ENCODE peak calls at places on chromosomes 2 and 18, in five cellular contexts. C is HCEC 1CT, B is left ventricle myocardium superior, J is HepG2, M is HEK293T. I is an unnamed sample.

GRCh38 chr2:161381581-161381980 is 34.5 kb upstream of the TBR1 start:
- DNase-seq in C (no peak), B (no peak), J (no peak), M (no peak), I (no peak)

GRCh38 chr2:165055081-165055879 is 100.0 kb upstream of the SLC38A11 start:
- DNase-seq in C (no peak), B (no peak), J (no peak), M (no peak), I (no peak)

GRCh38 chr2:71711470-71711857 is 258.1 kb downstream of the DYSF start:
- DNase-seq in C (peak), B (no peak), J (no peak), M (no peak), I (no peak)

GRCh38 chr2:202221873-202222272 is 16.5 kb downstream of the SUMO1 start:
- DNase-seq in C (peak), B (no peak), J (no peak), M (no peak), I (no peak)

GRCh38 chr2:128477026-128477820 is 158.6 kb upstream of the HS6ST1 start:
- DNase-seq in C (no peak), B (no peak), J (no peak), M (no peak), I (no peak)

GRCh38 chr18:13137041-13137938 is 81.3 kb upstream of the LDLRAD4 start:
- DNase-seq in C (no peak), B (peak), J (no peak), M (no peak), I (peak)

GRCh38 chr18:25957017-25957416 is 133.4 kb downstream of the SS18 start:
- DNase-seq in C (no peak), B (no peak), J (no peak), M (no peak), I (no peak)

GRCh38 chr2:121831841-121832240 is 76.4 kb downstream of the TSN start:
- DNase-seq in C (no peak), B (peak), J (no peak), M (no peak), I (no peak)

GRCh38 chr2:201129044-201129505 is 13.1 kb downstream of the CFLAR start:
- DNase-seq in C (peak), B (no peak), J (peak), M (no peak), I (no peak)

GRCh38 chr2:51213826-51214225 is 181.9 kb upstream of the NRXN1 start:
- DNase-seq in C (no peak), B (no peak), J (no peak), M (no peak), I (no peak)

GRCh38 chr2:144659731-144660275 is 139.9 kb upstream of the ZEB2 start:
- DNase-seq in C (peak), B (no peak), J (no peak), M (no peak), I (peak)

GRCh38 chr18:39105095-39105494 is 1539.5 kb upstream of the CELF4 start:
- DNase-seq in C (no peak), B (no peak), J (no peak), M (no peak), I (no peak)

GRCh38 chr2:156481295-156481694 is 45.1 kb downstream of the GPD2 start:
- DNase-seq in C (no peak), B (no peak), J (no peak), M (no peak), I (no peak)

GRCh38 chr2:211085056-211085680 is 528.8 kb downstream of the CPS1 start:
- DNase-seq in C (peak), B (no peak), J (peak), M (peak), I (no peak)

GRCh38 chr2:80501874-80502624 is 197.5 kb upstream of the LRRTM1 start:
- DNase-seq in C (no peak), B (no peak), J (no peak), M (no peak), I (no peak)

GRCh38 chr2:233593201-233593600 is 24.2 kb upstream of the UGT1A8 start:
- DNase-seq in C (no peak), B (no peak), J (no peak), M (no peak), I (no peak)

GRCh38 chr2:68317971-68318685 is 1.6 kb downstream of the CNRIP1 start:
- DNase-seq in C (peak), B (no peak), J (no peak), M (no peak), I (no peak)

GRCh38 chr2:88254437-88255081 is 84.4 kb downstream of the THNSL2 start:
- DNase-seq in C (no peak), B (no peak), J (no peak), M (no peak), I (no peak)

GRCh38 chr2:20818820-20819219 is 4.1 kb downstream of the LDAH start:
- DNase-seq in C (no peak), B (no peak), J (no peak), M (no peak), I (peak)

GRCh38 chr2:37295469-37296073 is 29.1 kb downstream of the PRKD3 start:
- DNase-seq in C (no peak), B (no peak), J (no peak), M (no peak), I (no peak)

GRCh38 chr2:181241366-181241765 is 215.8 kb upstream of the ITGA4 start:
- DNase-seq in C (no peak), B (no peak), J (no peak), M (no peak), I (no peak)

GRCh38 chr2:128324008-128324896 is 5.6 kb upstream of the HS6ST1 start:
- DNase-seq in C (no peak), B (no peak), J (no peak), M (no peak), I (no peak)

GRCh38 chr2:287471-287885 is 413 bp downstream of the ALKAL2 start:
- DNase-seq in C (no peak), B (peak), J (no peak), M (peak), I (no peak)

GRCh38 chr2:201254331-201254730 is 6.0 kb upstream of the CASP8 start:
- DNase-seq in C (peak), B (no peak), J (peak), M (no peak), I (no peak)

GRCh38 chr2:164335947-164336346 is 285.3 kb downstream of the GRB14 start:
- DNase-seq in C (no peak), B (no peak), J (no peak), M (no peak), I (no peak)

GRCh38 chr2:98589489-98589888 is 18.8 kb downstream of the COA5 start:
- DNase-seq in C (no peak), B (no peak), J (no peak), M (no peak), I (no peak)

GRCh38 chr2:170814551-170815245 is 2.0 kb upstream of the GAD1 start:
- DNase-seq in C (no peak), B (no peak), J (no peak), M (no peak), I (no peak)

GRCh38 chr2:83764447-83765005 is 694.6 kb downstream of the SUCLG1 start:
- DNase-seq in C (no peak), B (no peak), J (no peak), M (no peak), I (no peak)

GRCh38 chr2:114426111-114426510 is 16.3 kb upstream of the DPP10 start:
- DNase-seq in C (no peak), B (no peak), J (no peak), M (no peak), I (no peak)

GRCh38 chr2:113240915-113241911 is 37.5 kb downstream of the PAX8 start:
- DNase-seq in C (peak), B (peak), J (peak), M (no peak), I (no peak)

GRCh38 chr2:28102455-28102874 is 211.9 kb downstream of the BABAM2 start:
- DNase-seq in C (peak), B (no peak), J (no peak), M (no peak), I (no peak)

I was measured in HL-60.